ENCODE peak calls at places on chromosomes 7 and 10, in seven cellular contexts. One of them, this sample, is unnamed.
A peak's percentile ranks its signal among the peaks of the same experiment; 100 is the strongest.

GRCh38 chr7:141042222-141043193 is 27.8 kb upstream of the MRPS33 start:
- DNase-seq in Daoy: no peak
- DNase-seq in neural progenitor cell: no peak
- DNase-seq in pons: no peak
- DNase-seq in chondrocyte: no peak
- DNase-seq in progenitor cell of endocrine pancreas: no peak
- DNase-seq in AG09319: no peak
- DNase-seq in this sample: no peak

GRCh38 chr10:9160275-9160674 is 1105.8 kb downstream of the GATA3 start:
- DNase-seq in pons: no peak
- DNase-seq in AG09319: no peak
- DNase-seq in Daoy: no peak
- DNase-seq in chondrocyte: no peak
- DNase-seq in neural progenitor cell: no peak
- DNase-seq in progenitor cell of endocrine pancreas: no peak
- DNase-seq in this sample: no peak

GRCh38 chr10:29257106-29257783 is 31.6 kb upstream of the LYZL1 start:
- DNase-seq in Daoy: peak; percentile 85
- DNase-seq in AG09319: no peak
- DNase-seq in neural progenitor cell: no peak
- DNase-seq in progenitor cell of endocrine pancreas: no peak
- DNase-seq in pons: no peak
- DNase-seq in chondrocyte: no peak
- DNase-seq in this sample: peak; percentile 51

GRCh38 chr7:35617076-35617475 is 77.9 kb downstream of the HERPUD2 start:
- DNase-seq in pons: no peak
- DNase-seq in neural progenitor cell: no peak
- DNase-seq in chondrocyte: no peak
- DNase-seq in Daoy: no peak
- DNase-seq in progenitor cell of endocrine pancreas: no peak
- DNase-seq in AG09319: no peak
- DNase-seq in this sample: no peak

GRCh38 chr10:52639652-52640051 is 132.9 kb downstream of the MBL2 start:
- DNase-seq in Daoy: peak; percentile 11
- DNase-seq in pons: no peak
- DNase-seq in chondrocyte: no peak
- DNase-seq in neural progenitor cell: no peak
- DNase-seq in progenitor cell of endocrine pancreas: no peak
- DNase-seq in AG09319: no peak
- DNase-seq in this sample: no peak

GRCh38 chr10:88066876-88067275 is 203.5 kb downstream of the PTEN start:
- DNase-seq in pons: peak; percentile 72
- DNase-seq in neural progenitor cell: no peak
- DNase-seq in AG09319: no peak
- DNase-seq in Daoy: no peak
- DNase-seq in chondrocyte: no peak
- DNase-seq in progenitor cell of endocrine pancreas: no peak
- DNase-seq in this sample: no peak

GRCh38 chr7:94421711-94422110 is 27.0 kb downstream of the COL1A2 start:
- DNase-seq in Daoy: no peak
- DNase-seq in neural progenitor cell: no peak
- DNase-seq in AG09319: no peak
- DNase-seq in pons: no peak
- DNase-seq in progenitor cell of endocrine pancreas: no peak
- DNase-seq in chondrocyte: no peak
- DNase-seq in this sample: no peak

GRCh38 chr7:105127179-105127578 is 113.2 kb downstream of the KMT2E start:
- DNase-seq in progenitor cell of endocrine pancreas: no peak
- DNase-seq in neural progenitor cell: no peak
- DNase-seq in pons: no peak
- DNase-seq in chondrocyte: no peak
- DNase-seq in AG09319: no peak
- DNase-seq in Daoy: no peak
- DNase-seq in this sample: no peak

GRCh38 chr10:14822879-14823755 is 14.7 kb downstream of the CDNF start:
- DNase-seq in AG09319: peak; percentile 27
- DNase-seq in chondrocyte: no peak
- DNase-seq in neural progenitor cell: peak; percentile 61
- DNase-seq in progenitor cell of endocrine pancreas: no peak
- DNase-seq in Daoy: peak; percentile 21
- DNase-seq in pons: peak; percentile 80
- DNase-seq in this sample: no peak

GRCh38 chr10:104330168-104331117 is 7.8 kb downstream of the ITPRIP start:
- DNase-seq in neural progenitor cell: no peak
- DNase-seq in pons: no peak
- DNase-seq in chondrocyte: no peak
- DNase-seq in progenitor cell of endocrine pancreas: no peak
- DNase-seq in AG09319: peak; percentile 93
- DNase-seq in Daoy: peak; percentile 50
- DNase-seq in this sample: no peak

This sample was measured in kidney epithelial cell.